ENCODE peak calls at places on chromosome 15, in seven cellular contexts. One of them, this sample, is unnamed.

GRCh38 chr15:57298204-57298603 is 78.1 kb upstream of the CGNL1 start:
- DNase-seq in foreskin fibroblast: no peak
- DNase-seq in ovary: no peak
- DNase-seq in heart right ventricle: no peak
- DNase-seq in right lobe of liver: no peak
- DNase-seq in A549: no peak
- DNase-seq in epithelial cell of proximal tubule: no peak
- DNase-seq in this sample: peak

GRCh38 chr15:60396964-60397771 is 618 bp downstream of the ANXA2 start:
- DNase-seq in foreskin fibroblast: peak
- DNase-seq in ovary: peak
- DNase-seq in heart right ventricle: peak
- DNase-seq in right lobe of liver: no peak
- DNase-seq in A549: peak
- DNase-seq in epithelial cell of proximal tubule: no peak
- DNase-seq in this sample: peak

GRCh38 chr15:80558631-80559319 is 136.3 kb upstream of the ABHD17C start:
- DNase-seq in foreskin fibroblast: no peak
- DNase-seq in ovary: no peak
- DNase-seq in heart right ventricle: no peak
- DNase-seq in right lobe of liver: no peak
- DNase-seq in A549: no peak
- DNase-seq in epithelial cell of proximal tubule: no peak
- DNase-seq in this sample: no peak

GRCh38 chr15:33722005-33722672 is 246.2 kb upstream of the CHRM5 start:
- DNase-seq in foreskin fibroblast: peak
- DNase-seq in ovary: no peak
- DNase-seq in heart right ventricle: no peak
- DNase-seq in right lobe of liver: no peak
- DNase-seq in A549: peak
- DNase-seq in epithelial cell of proximal tubule: peak
- DNase-seq in this sample: peak

GRCh38 chr15:77499087-77499765 is 78.5 kb downstream of the HMG20A start:
- DNase-seq in foreskin fibroblast: peak
- DNase-seq in ovary: no peak
- DNase-seq in heart right ventricle: no peak
- DNase-seq in right lobe of liver: no peak
- DNase-seq in A549: no peak
- DNase-seq in epithelial cell of proximal tubule: no peak
- DNase-seq in this sample: peak

GRCh38 chr15:88042047-88042446 is 214.5 kb downstream of the NTRK3 start:
- DNase-seq in foreskin fibroblast: no peak
- DNase-seq in ovary: no peak
- DNase-seq in heart right ventricle: no peak
- DNase-seq in right lobe of liver: no peak
- DNase-seq in A549: no peak
- DNase-seq in epithelial cell of proximal tubule: no peak
- DNase-seq in this sample: no peak

GRCh38 chr15:28098766-28099554 is at the start of gene OCA2:
- DNase-seq in foreskin fibroblast: peak
- DNase-seq in ovary: peak
- DNase-seq in heart right ventricle: peak
- DNase-seq in right lobe of liver: no peak
- DNase-seq in A549: peak
- DNase-seq in epithelial cell of proximal tubule: no peak
- DNase-seq in this sample: peak

GRCh38 chr15:73052679-73053397 is 575 bp downstream of the NEO1 start:
- DNase-seq in foreskin fibroblast: peak
- DNase-seq in ovary: peak
- DNase-seq in heart right ventricle: peak
- DNase-seq in right lobe of liver: peak
- DNase-seq in A549: peak
- DNase-seq in epithelial cell of proximal tubule: no peak
- DNase-seq in this sample: peak

GRCh38 chr15:42457445-42458442 is 33.2 kb downstream of the ZNF106 start:
- DNase-seq in foreskin fibroblast: peak
- DNase-seq in ovary: peak
- DNase-seq in heart right ventricle: peak
- DNase-seq in right lobe of liver: peak
- DNase-seq in A549: no peak
- DNase-seq in epithelial cell of proximal tubule: peak
- DNase-seq in this sample: peak

GRCh38 chr15:90191795-90192494 is 9.2 kb upstream of the SEMA4B start:
- DNase-seq in foreskin fibroblast: peak
- DNase-seq in ovary: peak
- DNase-seq in heart right ventricle: peak
- DNase-seq in right lobe of liver: peak
- DNase-seq in A549: peak
- DNase-seq in epithelial cell of proximal tubule: no peak
- DNase-seq in this sample: peak

GRCh38 chr15:60612400-60613048 is 133.6 kb upstream of the ICE2 start:
- DNase-seq in foreskin fibroblast: peak
- DNase-seq in ovary: no peak
- DNase-seq in heart right ventricle: no peak
- DNase-seq in right lobe of liver: no peak
- DNase-seq in A549: no peak
- DNase-seq in epithelial cell of proximal tubule: no peak
- DNase-seq in this sample: peak

GRCh38 chr15:29364429-29365078 is 94.9 kb upstream of the NSMCE3 start:
- DNase-seq in foreskin fibroblast: peak
- DNase-seq in ovary: no peak
- DNase-seq in heart right ventricle: no peak
- DNase-seq in right lobe of liver: no peak
- DNase-seq in A549: peak
- DNase-seq in epithelial cell of proximal tubule: peak
- DNase-seq in this sample: peak

GRCh38 chr15:76982356-76982755 is 12.6 kb upstream of the PSTPIP1 start:
- DNase-seq in foreskin fibroblast: no peak
- DNase-seq in ovary: no peak
- DNase-seq in heart right ventricle: no peak
- DNase-seq in right lobe of liver: no peak
- DNase-seq in A549: no peak
- DNase-seq in epithelial cell of proximal tubule: no peak
- DNase-seq in this sample: no peak

GRCh38 chr15:80849308-80849707 is 70.1 kb downstream of the CEMIP start:
- DNase-seq in foreskin fibroblast: peak
- DNase-seq in ovary: peak
- DNase-seq in heart right ventricle: no peak
- DNase-seq in right lobe of liver: no peak
- DNase-seq in A549: peak
- DNase-seq in epithelial cell of proximal tubule: peak
- DNase-seq in this sample: peak

GRCh38 chr15:90463381-90463780 is 66.3 kb upstream of the CRTC3 start:
- DNase-seq in foreskin fibroblast: peak
- DNase-seq in ovary: no peak
- DNase-seq in heart right ventricle: no peak
- DNase-seq in right lobe of liver: no peak
- DNase-seq in A549: peak
- DNase-seq in epithelial cell of proximal tubule: peak
- DNase-seq in this sample: peak

GRCh38 chr15:65175511-65175910 is 9.6 kb downstream of the CLPX start:
- DNase-seq in foreskin fibroblast: no peak
- DNase-seq in ovary: no peak
- DNase-seq in heart right ventricle: no peak
- DNase-seq in right lobe of liver: no peak
- DNase-seq in A549: no peak
- DNase-seq in epithelial cell of proximal tubule: no peak
- DNase-seq in this sample: no peak

GRCh38 chr15:95937128-95937528 is 393.4 kb upstream of the NR2F2 start:
- DNase-seq in foreskin fibroblast: peak
- DNase-seq in ovary: no peak
- DNase-seq in heart right ventricle: no peak
- DNase-seq in right lobe of liver: no peak
- DNase-seq in A549: no peak
- DNase-seq in epithelial cell of proximal tubule: no peak
- DNase-seq in this sample: peak

GRCh38 chr15:47917881-47918280 is 200.6 kb downstream of the SEMA6D start:
- DNase-seq in foreskin fibroblast: no peak
- DNase-seq in ovary: no peak
- DNase-seq in heart right ventricle: no peak
- DNase-seq in right lobe of liver: no peak
- DNase-seq in A549: no peak
- DNase-seq in epithelial cell of proximal tubule: no peak
- DNase-seq in this sample: no peak

GRCh38 chr15:70873232-70874054 is 18.8 kb downstream of the THAP10 start:
- DNase-seq in foreskin fibroblast: no peak
- DNase-seq in ovary: no peak
- DNase-seq in heart right ventricle: no peak
- DNase-seq in right lobe of liver: no peak
- DNase-seq in A549: no peak
- DNase-seq in epithelial cell of proximal tubule: no peak
- DNase-seq in this sample: no peak

GRCh38 chr15:83158393-83158792 is 49.2 kb downstream of the HDGFL3 start:
- DNase-seq in foreskin fibroblast: peak
- DNase-seq in ovary: no peak
- DNase-seq in heart right ventricle: no peak
- DNase-seq in right lobe of liver: no peak
- DNase-seq in A549: no peak
- DNase-seq in epithelial cell of proximal tubule: no peak
- DNase-seq in this sample: no peak

GRCh38 chr15:29681486-29681845 is 140.8 kb downstream of the TJP1 start:
- DNase-seq in foreskin fibroblast: no peak
- DNase-seq in ovary: no peak
- DNase-seq in heart right ventricle: no peak
- DNase-seq in right lobe of liver: no peak
- DNase-seq in A549: no peak
- DNase-seq in epithelial cell of proximal tubule: no peak
- DNase-seq in this sample: no peak

GRCh38 chr15:74817370-74817737 is 4.7 kb downstream of the LMAN1L start:
- DNase-seq in foreskin fibroblast: peak
- DNase-seq in ovary: no peak
- DNase-seq in heart right ventricle: peak
- DNase-seq in right lobe of liver: no peak
- DNase-seq in A549: no peak
- DNase-seq in epithelial cell of proximal tubule: no peak
- DNase-seq in this sample: peak

GRCh38 chr15:65077981-65078352 is 1.4 kb downstream of the KBTBD13 start:
- DNase-seq in foreskin fibroblast: peak
- DNase-seq in ovary: peak
- DNase-seq in heart right ventricle: peak
- DNase-seq in right lobe of liver: no peak
- DNase-seq in A549: peak
- DNase-seq in epithelial cell of proximal tubule: no peak
- DNase-seq in this sample: peak

GRCh38 chr15:96322401-96323249 is 7.9 kb upstream of the NR2F2 start:
- DNase-seq in foreskin fibroblast: peak
- DNase-seq in ovary: peak
- DNase-seq in heart right ventricle: no peak
- DNase-seq in right lobe of liver: no peak
- DNase-seq in A549: no peak
- DNase-seq in epithelial cell of proximal tubule: no peak
- DNase-seq in this sample: no peak

GRCh38 chr15:36517758-36518157 is 61.7 kb upstream of the CDIN1 start:
- DNase-seq in foreskin fibroblast: no peak
- DNase-seq in ovary: no peak
- DNase-seq in heart right ventricle: no peak
- DNase-seq in right lobe of liver: no peak
- DNase-seq in A549: no peak
- DNase-seq in epithelial cell of proximal tubule: no peak
- DNase-seq in this sample: no peak
- TF ChIP-seq CTCF in foreskin fibroblast: no peak
- TF ChIP-seq CTCF in ovary: no peak
- TF ChIP-seq CTCF in heart right ventricle: no peak
- TF ChIP-seq CTCF in right lobe of liver: no peak
- TF ChIP-seq CTCF in A549: no peak
- TF ChIP-seq CTCF in epithelial cell of proximal tubule: no peak
- TF ChIP-seq CTCF in this sample: no peak

DNA sequence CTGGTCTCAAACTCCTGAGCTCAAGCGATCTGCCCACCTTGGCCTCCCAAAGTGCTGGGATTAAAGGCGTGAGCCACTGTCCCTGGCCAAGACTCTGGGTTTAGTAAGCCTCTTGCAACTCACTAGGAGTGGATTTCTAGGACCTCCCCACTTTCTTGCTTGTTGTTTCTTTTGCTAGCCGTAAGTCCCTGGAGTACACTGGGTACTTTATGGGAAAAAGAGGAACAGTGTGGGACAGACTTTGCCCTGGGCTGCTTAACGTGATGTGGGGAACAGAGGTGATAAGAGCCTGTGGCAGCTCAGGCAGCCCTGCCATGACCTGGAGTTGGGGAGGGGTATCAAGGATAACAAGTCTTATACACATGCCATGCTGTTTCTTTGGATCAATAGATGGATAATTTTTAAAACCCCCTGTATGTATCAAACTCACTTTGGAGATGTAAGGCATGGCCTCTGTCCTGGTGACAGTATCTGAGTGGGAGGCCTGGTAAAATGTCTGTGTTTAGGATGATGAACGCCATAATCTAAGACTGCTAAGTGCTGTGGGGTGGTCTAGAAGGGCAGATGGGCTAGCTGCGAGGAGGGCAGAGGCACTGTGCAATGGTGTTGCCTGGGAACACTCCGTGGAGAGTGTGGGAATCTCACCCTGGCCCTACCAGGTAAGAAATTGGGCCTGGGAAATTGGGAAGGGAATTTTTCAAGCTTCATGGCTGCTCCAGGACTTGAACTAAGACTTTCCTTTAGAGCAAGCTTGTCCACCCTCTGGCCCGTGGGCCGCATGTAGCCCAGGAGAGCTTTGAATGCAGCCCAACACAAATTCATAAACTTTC is 54.8 kb downstream of the SMAD3 start:
- DNase-seq in foreskin fibroblast: peak
- DNase-seq in ovary: no peak
- DNase-seq in heart right ventricle: no peak
- DNase-seq in right lobe of liver: no peak
- DNase-seq in A549: no peak
- DNase-seq in epithelial cell of proximal tubule: no peak
- DNase-seq in this sample: no peak
- H3K4me3 ChIP-seq in foreskin fibroblast: no peak
- H3K4me3 ChIP-seq in ovary: no peak
- H3K4me3 ChIP-seq in heart right ventricle: no peak
- H3K4me3 ChIP-seq in right lobe of liver: no peak
- H3K4me3 ChIP-seq in A549: no peak
- H3K4me3 ChIP-seq in epithelial cell of proximal tubule: no peak
- H3K4me3 ChIP-seq in this sample: no peak

DNA sequence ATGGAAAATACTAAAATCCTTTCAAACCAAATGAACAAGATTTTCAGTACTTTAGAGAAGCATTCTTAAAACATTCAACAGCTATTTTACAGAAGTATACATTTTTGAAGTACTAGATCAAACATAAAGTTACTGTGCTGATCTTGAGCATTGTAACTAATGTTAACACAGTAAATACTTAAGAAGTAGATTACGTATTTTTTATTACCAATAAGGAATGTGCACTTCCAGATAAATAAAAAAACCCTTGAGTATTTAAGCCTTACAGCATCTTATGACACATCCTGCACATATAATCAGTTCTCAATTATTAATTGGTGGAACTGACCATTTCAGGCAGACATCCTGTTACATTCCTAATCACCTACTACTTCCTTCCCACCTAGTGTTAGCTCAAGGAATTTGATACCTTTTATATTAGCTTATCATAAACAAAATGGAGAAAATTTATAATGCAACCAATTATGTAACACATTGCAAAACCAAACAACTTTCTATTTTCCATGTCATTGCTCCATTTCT is 32.8 kb downstream of the COPS2 start:
- DNase-seq in foreskin fibroblast: no peak
- DNase-seq in ovary: no peak
- DNase-seq in heart right ventricle: no peak
- DNase-seq in right lobe of liver: no peak
- DNase-seq in A549: no peak
- DNase-seq in epithelial cell of proximal tubule: no peak
- DNase-seq in this sample: no peak
- TF ChIP-seq CTCF in foreskin fibroblast: no peak
- TF ChIP-seq CTCF in ovary: no peak
- TF ChIP-seq CTCF in heart right ventricle: no peak
- TF ChIP-seq CTCF in right lobe of liver: no peak
- TF ChIP-seq CTCF in A549: no peak
- TF ChIP-seq CTCF in epithelial cell of proximal tubule: no peak
- TF ChIP-seq CTCF in this sample: no peak

GRCh38 chr15:52071570-52071969 is 41.0 kb downstream of the BCL2L10 start:
- DNase-seq in foreskin fibroblast: no peak
- DNase-seq in ovary: no peak
- DNase-seq in heart right ventricle: no peak
- DNase-seq in right lobe of liver: peak
- DNase-seq in A549: no peak
- DNase-seq in epithelial cell of proximal tubule: peak
- DNase-seq in this sample: no peak
- H3K4me3 ChIP-seq in foreskin fibroblast: no peak
- H3K4me3 ChIP-seq in ovary: no peak
- H3K4me3 ChIP-seq in heart right ventricle: no peak
- H3K4me3 ChIP-seq in right lobe of liver: peak
- H3K4me3 ChIP-seq in A549: no peak
- H3K4me3 ChIP-seq in epithelial cell of proximal tubule: no peak
- H3K4me3 ChIP-seq in this sample: no peak

This sample was measured in AG10803.